ENCODE peak calls at places on chromosomes 4 and X, in seven cellular contexts. O, S, A, N, K, Y and M are unnamed samples.

GRCh38 chr4:186537843-186538521 is 17.4 kb downstream of the MTNR1A start:
- DNase-seq in O (no peak), S (no peak), A (no peak), N (no peak), K (no peak), Y (no peak), M (peak; percentile 69)

GRCh38 chrX:11100281-11101035 is 10.7 kb upstream of the HCCS start:
- DNase-seq in O (peak; percentile 72), S (no peak), A (peak; percentile 75), N (peak; percentile 59), K (peak; percentile 68), Y (no peak), M (peak; percentile 69)

GRCh38 chr4:184097240-184097619 is 120.4 kb downstream of the ENPP6 start:
- DNase-seq in O (no peak), S (no peak), A (peak; percentile 20), N (peak; percentile 25), K (no peak), Y (no peak), M (peak; percentile 79)

GRCh38 chr4:17324431-17324830 is 187.5 kb downstream of the QDPR start:
- DNase-seq in O (peak; percentile 64), S (peak; percentile 69), A (peak; percentile 83), N (peak; percentile 67), K (peak; percentile 41), Y (peak; percentile 29), M (peak; percentile 64)

GRCh38 chr4:95640337-95640736 is 91.6 kb upstream of the UNC5C start:
- DNase-seq in O (no peak), S (no peak), A (no peak), N (no peak), K (no peak), Y (no peak), M (no peak)

GRCh38 chr4:85860066-85860465 is 385.1 kb downstream of the ARHGAP24 start:
- DNase-seq in O (no peak), S (no peak), A (peak; percentile 82), N (no peak), K (peak; percentile 44), Y (no peak), M (no peak)

GRCh38 chrX:68693481-68694410 is 46.3 kb downstream of the STARD8 start:
- DNase-seq in O (peak; percentile 71), S (no peak), A (peak; percentile 73), N (peak; percentile 90), K (peak; percentile 53), Y (no peak), M (peak; percentile 89)

GRCh38 chr4:4872148-4872903 is 12.9 kb downstream of the MSX1 start:
- DNase-seq in O (peak; percentile 42), S (no peak), A (no peak), N (peak; percentile 85), K (no peak), Y (no peak), M (peak; percentile 79)

GRCh38 chrX:106484233-106484632 is 127.5 kb upstream of the RADX start:
- DNase-seq in O (no peak), S (no peak), A (peak; percentile 7), N (no peak), K (no peak), Y (no peak), M (no peak)

GRCh38 chrX:134186362-134187121 is 50.4 kb upstream of the CCDC160 start:
- DNase-seq in O (no peak), S (no peak), A (no peak), N (peak; percentile 16), K (no peak), Y (no peak), M (no peak)

GRCh38 chr4:120842046-120842445 is 80.5 kb downstream of the PRDM5 start:
- DNase-seq in O (no peak), S (no peak), A (peak; percentile 54), N (no peak), K (peak; percentile 80), Y (no peak), M (no peak)

GRCh38 chr4:43757147-43757546 is 691.5 kb downstream of the KCTD8 start:
- DNase-seq in O (peak; percentile 22), S (no peak), A (peak; percentile 1), N (no peak), K (peak; percentile 26), Y (no peak), M (peak; percentile 81)

GRCh38 chr4:108950158-108950915 is 187.5 kb upstream of the ETNPPL start:
- DNase-seq in O (no peak), S (no peak), A (no peak), N (no peak), K (no peak), Y (no peak), M (no peak)

GRCh38 chr4:142045996-142046395 is 409.6 kb downstream of the IL15 start:
- DNase-seq in O (no peak), S (no peak), A (no peak), N (no peak), K (no peak), Y (no peak), M (no peak)

GRCh38 chr4:82431026-82431745 is 796 bp downstream of the ENOPH1 start:
- DNase-seq in O (peak; percentile 67), S (peak; percentile 69), A (peak; percentile 60), N (no peak), K (peak; percentile 50), Y (no peak), M (peak; percentile 63)

DNA sequence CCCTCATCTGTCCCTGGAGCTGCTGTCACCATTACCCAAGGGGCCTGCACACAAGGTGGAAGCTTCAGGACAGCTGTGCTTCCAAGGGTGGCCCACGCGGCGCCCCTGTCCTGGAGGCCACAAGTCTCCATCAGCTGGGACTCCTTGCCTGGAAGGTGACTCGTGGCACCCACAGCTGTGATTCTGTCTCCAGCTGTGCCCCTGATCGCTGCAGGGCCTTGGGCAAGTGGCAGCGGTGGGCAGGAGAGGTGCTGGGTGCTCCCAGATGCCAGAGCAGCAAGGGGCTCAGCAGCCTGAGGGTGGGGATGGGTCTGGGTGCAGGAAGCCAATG is 9.0 kb upstream of the DUSP9 start:
- DNase-seq in O (no peak), S (no peak), A (no peak), N (no peak), K (no peak), Y (no peak), M (no peak)
- H3K4me2 ChIP-seq in O (no peak overlapping the region), S (no peak overlapping the region), A (no peak overlapping the region), N (no peak overlapping the region), K (no peak overlapping the region), Y (no peak overlapping the region), M (no peak overlapping the region)

GRCh38 chr4:124429746-124430250 is 282.7 kb downstream of the ANKRD50 start:
- DNase-seq in O (no peak), S (no peak), A (no peak), N (no peak), K (no peak), Y (no peak), M (no peak)
- H3K4me2 ChIP-seq in O (peak overlapping the region; percentile 7), S (no peak overlapping the region), A (no peak overlapping the region), N (no peak overlapping the region), K (peak overlapping the region; percentile 40), Y (no peak overlapping the region), M (no peak overlapping the region)

GRCh38 chrX:111680988-111681779 is at the start of gene ALG13:
- DNase-seq in O (peak; percentile 97), S (peak; percentile 91), A (peak; percentile 91), N (peak; percentile 95), K (peak; percentile 82), Y (peak; percentile 69), M (peak; percentile 94)
- H3K4me2 ChIP-seq in O (peak within 1 kb of the TSS; percentile 77), S (peak within 1 kb of the TSS; percentile 76), A (peak within 1 kb of the TSS; percentile 86), N (peak within 1 kb of the TSS; percentile 83), K (peak within 1 kb of the TSS; percentile 89), Y (peak within 1 kb of the TSS; percentile 78), M (peak within 1 kb of the TSS; percentile 35)

DNA sequence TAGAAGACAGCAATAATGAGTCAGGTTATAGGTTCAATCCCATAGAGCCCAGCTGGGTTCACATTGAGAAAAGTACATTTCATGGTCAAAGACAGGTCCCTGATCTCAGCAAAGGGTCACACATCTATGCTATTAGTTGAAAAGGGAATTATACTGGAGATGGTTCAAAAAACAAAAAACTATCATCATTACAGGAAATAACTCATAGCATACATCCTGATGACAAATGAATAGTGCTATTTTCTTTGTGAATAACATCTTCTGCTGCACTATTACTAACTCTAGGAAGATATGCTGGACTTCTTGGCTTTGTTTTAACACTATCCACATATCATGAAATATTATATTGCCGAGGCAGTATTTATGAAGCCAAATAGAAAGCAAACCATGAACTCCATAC is 202.5 kb upstream of the MAB21L2 start:
- DNase-seq in O (no peak), S (no peak), A (peak; percentile 58), N (no peak), K (peak; percentile 26), Y (no peak), M (no peak)
- H3K4me2 ChIP-seq in O (no peak overlapping the region), S (no peak overlapping the region), A (no peak overlapping the region), N (no peak overlapping the region), K (peak overlapping the region; percentile 21), Y (no peak overlapping the region), M (no peak overlapping the region)

GRCh38 chr4:80098635-80099034 is 25.6 kb upstream of the ANTXR2 start:
- DNase-seq in O (no peak), S (no peak), A (no peak), N (no peak), K (no peak), Y (no peak), M (no peak)

GRCh38 chr4:80094191-80094590 is 21.2 kb upstream of the ANTXR2 start:
- DNase-seq in O (no peak), S (no peak), A (peak; percentile 49), N (no peak), K (no peak), Y (no peak), M (no peak)

GRCh38 chr4:80099671-80100070 is 26.6 kb upstream of the ANTXR2 start:
- DNase-seq in O (no peak), S (no peak), A (no peak), N (no peak), K (no peak), Y (no peak), M (no peak)

GRCh38 chr4:80096175-80096850 is 23.3 kb upstream of the ANTXR2 start:
- DNase-seq in O (no peak), S (no peak), A (no peak), N (no peak), K (no peak), Y (no peak), M (peak; percentile 13)

GRCh38 chr4:80097395-80098177 is 24.6 kb upstream of the ANTXR2 start:
- DNase-seq in O (no peak), S (no peak), A (peak; percentile 90), N (no peak), K (peak; percentile 94), Y (no peak), M (no peak)
- H3K4me2 ChIP-seq in O (peak overlapping the region; percentile 8), S (no peak overlapping the region), A (peak overlapping the region; percentile 40), N (no peak overlapping the region), K (peak overlapping the region; percentile 54), Y (no peak overlapping the region), M (no peak overlapping the region)

GRCh38 chr4:139458543-139458942 is 4.6 kb downstream of the RAB33B start:
- DNase-seq in O (no peak), S (no peak), A (no peak), N (no peak), K (no peak), Y (no peak), M (no peak)
- H3K4me2 ChIP-seq in O (peak overlapping the region; percentile 88), S (no peak overlapping the region), A (no peak overlapping the region), N (no peak overlapping the region), K (no peak overlapping the region), Y (peak overlapping the region; percentile 37), M (no peak overlapping the region)

GRCh38 chrX:13750204-13750603 is 15.7 kb downstream of the OFD1 start:
- DNase-seq in O (peak; percentile 38), S (peak; percentile 64), A (peak; percentile 28), N (peak; percentile 31), K (peak; percentile 16), Y (peak; percentile 13), M (peak; percentile 55)
- H3K4me2 ChIP-seq in O (no peak overlapping the region), S (peak overlapping the region; percentile 31), A (no peak overlapping the region), N (no peak overlapping the region), K (no peak overlapping the region), Y (no peak overlapping the region), M (no peak overlapping the region)